ENCODE peak calls at places on chromosomes 2 and 18, in six cellular contexts. T is colonic mucosa, R is neuronal stem cell, L is H1, P is neural progenitor cell, Z is trophoblast cell. H is an unnamed sample.
A peak's percentile ranks its signal among the peaks of the same experiment; 100 is the strongest.

GRCh38 chr2:179049546-179050311 is at the start of gene CCDC141:
- DNase-seq in Z (peak; percentile 41), T (no peak), R (no peak), P (no peak), L (no peak), H (no peak)

GRCh38 chr2:19070866-19071265 is 287.6 kb downstream of the OSR1 start:
- DNase-seq in P (no peak), Z (no peak), L (no peak), T (no peak), R (no peak), H (no peak)

GRCh38 chr2:211455225-211455841 is 898.9 kb downstream of the CPS1 start:
- DNase-seq in L (no peak), T (peak; percentile 20), P (peak; percentile 74), Z (peak; percentile 29), R (peak; percentile 61), H (peak; percentile 60)

GRCh38 chr2:119415630-119416029 is 16.0 kb upstream of the TMEM37 start:
- DNase-seq in R (no peak), L (no peak), P (no peak), Z (no peak), T (no peak), H (no peak)

GRCh38 chr18:6219116-6219717 is 195.5 kb downstream of the L3MBTL4 start:
- DNase-seq in Z (peak; percentile 61), R (peak; percentile 68), T (no peak), L (peak; percentile 76), P (peak; percentile 87), H (peak; percentile 8)

GRCh38 chr2:157874278-157874825 is 1.8 kb downstream of the ACVR1 start:
- DNase-seq in P (no peak), T (no peak), L (no peak), Z (no peak), R (no peak), H (no peak)

GRCh38 chr2:62383843-62384242 is 122.2 kb downstream of the TMEM17 start:
- DNase-seq in P (no peak), T (no peak), Z (no peak), R (no peak), L (no peak), H (no peak)

GRCh38 chr2:19488009-19488691 is 129.7 kb upstream of the OSR1 start:
- DNase-seq in L (no peak), T (no peak), P (no peak), R (no peak), Z (no peak), H (no peak)

GRCh38 chr18:12393510-12393909 is 14.2 kb upstream of the PRELID3A start:
- DNase-seq in R (no peak), T (no peak), Z (no peak), L (no peak), P (no peak), H (no peak)

GRCh38 chr2:12754643-12755042 is 37.9 kb downstream of the TRIB2 start:
- DNase-seq in P (peak; percentile 26), T (no peak), Z (no peak), L (peak; percentile 50), R (no peak), H (no peak)

GRCh38 chr2:42513252-42513918 is 19.6 kb upstream of the KCNG3 start:
- DNase-seq in P (peak; percentile 72), T (peak; percentile 78), Z (peak; percentile 43), R (no peak), L (peak; percentile 62), H (no peak)

GRCh38 chr2:201129044-201129505 is 13.1 kb downstream of the CFLAR start:
- DNase-seq in P (no peak), Z (peak; percentile 58), T (peak; percentile 86), L (no peak), R (no peak), H (no peak)

GRCh38 chr18:1036926-1037325 is 132.3 kb downstream of the ADCYAP1 start:
- DNase-seq in R (no peak), P (no peak), L (no peak), T (no peak), Z (no peak), H (no peak)

GRCh38 chr18:64009305-64009704 is 39.4 kb downstream of the SERPINB8 start:
- DNase-seq in T (no peak), Z (no peak), L (no peak), P (no peak), R (no peak), H (no peak)

GRCh38 chr2:67055387-67056304 is 341.5 kb upstream of the ETAA1 start:
- DNase-seq in Z (no peak), R (no peak), P (no peak), L (no peak), T (no peak), H (no peak)

GRCh38 chr2:71882949-71883472 is 264.7 kb downstream of the CYP26B1 start:
- DNase-seq in T (peak; percentile 46), R (no peak), Z (peak; percentile 40), P (no peak), L (no peak), H (no peak)

GRCh38 chr2:69911985-69912563 is 2.8 kb upstream of the MXD1 start:
- DNase-seq in Z (no peak), T (no peak), P (peak; percentile 73), L (no peak), R (peak; percentile 41), H (peak; percentile 37)

GRCh38 chr2:190607014-190607597 is 41.8 kb upstream of the NAB1 start:
- DNase-seq in T (no peak), Z (no peak), R (no peak), L (no peak), P (no peak), H (no peak)

GRCh38 chr18:56043691-56044090 is 455.7 kb upstream of the TCF4 start:
- DNase-seq in L (no peak), P (no peak), T (no peak), R (no peak), Z (no peak), H (no peak)

GRCh38 chr2:209451209-209451822 is 27.5 kb downstream of the MAP2 start:
- DNase-seq in P (peak; percentile 4), L (peak; percentile 63), R (no peak), T (no peak), Z (no peak), H (no peak)
- H3K9ac ChIP-seq in P (no peak overlapping the region), L (no peak overlapping the region), R (no peak overlapping the region), T (no peak overlapping the region), Z (no peak overlapping the region), H (no peak overlapping the region)

GRCh38 chr2:160428425-160428763 is 65.2 kb downstream of the RBMS1 start:
- DNase-seq in R (no peak), Z (no peak), L (no peak), T (no peak), P (no peak), H (no peak)

GRCh38 chr2:160426604-160427003 is 67.0 kb downstream of the RBMS1 start:
- DNase-seq in R (no peak), L (no peak), P (peak; percentile 66), T (no peak), Z (no peak), H (no peak)

GRCh38 chr2:160425394-160425793 is 68.2 kb downstream of the RBMS1 start:
- DNase-seq in L (no peak), R (no peak), P (no peak), T (no peak), Z (no peak), H (no peak)

GRCh38 chr2:160427629-160428424 is 65.8 kb downstream of the RBMS1 start:
- DNase-seq in L (no peak), Z (no peak), P (no peak), T (no peak), R (no peak), H (peak; percentile 73)

DNA sequence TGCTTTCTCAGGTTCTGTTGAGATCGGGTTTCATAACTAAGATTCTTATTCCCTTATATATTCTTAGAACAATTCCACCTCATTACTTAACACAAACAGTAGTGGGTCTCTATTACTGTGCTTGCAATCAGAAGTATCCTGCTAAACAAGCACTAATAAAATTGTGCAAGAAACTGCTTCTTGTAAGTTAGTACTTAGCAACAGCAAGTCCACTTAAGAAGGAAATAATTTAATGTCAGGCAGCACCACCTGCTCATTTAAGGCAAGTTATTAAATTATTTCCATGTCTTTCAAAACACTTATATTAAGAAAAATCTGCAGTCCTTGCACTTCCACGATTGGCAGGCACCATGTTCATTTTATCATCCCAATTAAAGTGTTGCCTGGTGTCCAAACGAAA is 67.8 kb downstream of the RBMS1 start:
- DNase-seq in L (no peak), P (no peak), Z (no peak), R (no peak), T (no peak), H (no peak)
- H3K9ac ChIP-seq in L (no peak overlapping the region), P (no peak overlapping the region), Z (no peak overlapping the region), R (no peak overlapping the region), T (no peak overlapping the region), H (no peak overlapping the region)

GRCh38 chr2:214753455-214753854 is 56.0 kb downstream of the BARD1 start:
- DNase-seq in R (no peak), P (no peak), T (no peak), L (no peak), Z (no peak), H (no peak)
- H3K9ac ChIP-seq in R (no peak overlapping the region), P (no peak overlapping the region), T (no peak overlapping the region), L (no peak overlapping the region), Z (no peak overlapping the region), H (no peak overlapping the region)

GRCh38 chr2:26043862-26044736 is 10.2 kb downstream of the RAB10 start:
- DNase-seq in L (no peak), T (peak; percentile 48), Z (no peak), P (no peak), R (no peak), H (no peak)
- H3K9ac ChIP-seq in L (no peak overlapping the region), T (peak overlapping the region; percentile 51), Z (no peak overlapping the region), P (no peak overlapping the region), R (no peak overlapping the region), H (no peak overlapping the region)

DNA sequence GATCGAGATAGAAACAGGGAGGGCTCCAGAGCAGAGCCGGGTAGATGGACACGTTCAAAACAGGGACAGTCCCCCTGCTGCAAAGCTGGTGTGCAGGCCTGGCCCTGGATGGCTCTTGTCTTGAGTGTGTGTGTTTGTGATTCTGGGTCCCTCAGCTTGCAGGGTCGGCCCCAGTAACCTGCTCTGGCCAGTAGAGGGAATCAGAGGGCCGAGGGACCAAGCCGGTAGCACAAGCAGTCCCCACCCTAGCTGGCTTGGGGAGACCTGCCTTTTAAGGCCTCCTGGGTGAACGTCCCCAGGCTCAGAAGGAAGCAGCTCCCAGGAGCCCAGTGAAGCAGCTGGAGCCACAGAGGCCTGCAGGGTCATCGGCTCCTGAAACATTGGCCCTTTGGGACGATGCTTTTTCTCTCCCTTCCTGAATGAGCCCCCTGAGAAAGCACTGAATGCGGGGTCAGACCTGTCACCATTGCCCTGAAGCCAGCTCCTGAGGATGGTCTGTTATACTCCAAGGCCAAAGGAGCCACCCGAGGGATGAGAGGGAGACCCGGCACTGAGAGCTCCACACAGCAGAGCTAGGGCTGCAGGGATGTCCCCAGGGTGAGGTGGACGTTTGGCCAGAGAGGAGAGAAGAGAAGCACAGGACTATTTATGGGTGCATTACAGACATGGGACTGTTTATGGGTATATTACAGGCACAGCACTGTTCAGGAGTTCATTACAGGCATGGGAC is 15.4 kb upstream of the MLPH start:
- DNase-seq in L (peak; percentile 81), T (no peak), R (peak; percentile 24), Z (no peak), P (peak; percentile 71), H (no peak)
- H3K9ac ChIP-seq in L (no peak overlapping the region), T (no peak overlapping the region), R (no peak overlapping the region), Z (no peak overlapping the region), P (no peak overlapping the region), H (no peak overlapping the region)